ENCODE peak calls at places on chromosome 15, in seven cellular contexts. K, E, P, L, B, V and Q are unnamed samples.

GRCh38 chr15:65512189-65512588 is 5.3 kb downstream of the DPP8 start:
- DNase-seq in K (no peak), E (no peak), P (no peak), L (no peak), B (no peak), V (no peak), Q (no peak)

GRCh38 chr15:29774900-29775299 is 47.4 kb downstream of the TJP1 start:
- DNase-seq in K (no peak), E (no peak), P (no peak), L (no peak), B (no peak), V (no peak), Q (peak; percentile 31)

GRCh38 chr15:66982250-66982649 is 83.2 kb upstream of the SMAD3 start:
- DNase-seq in K (no peak), E (no peak), P (no peak), L (no peak), B (no peak), V (no peak), Q (no peak)

GRCh38 chr15:90059208-90059985 is 42.9 kb downstream of the IDH2 start:
- DNase-seq in K (peak; percentile 80), E (no peak), P (no peak), L (peak; percentile 54), B (peak; percentile 66), V (peak; percentile 98), Q (no peak)

GRCh38 chr15:85592148-85592547 is 202.6 kb downstream of the KLHL25 start:
- DNase-seq in K (no peak), E (no peak), P (no peak), L (no peak), B (peak; percentile 21), V (no peak), Q (no peak)

GRCh38 chr15:60370804-60371700 is 26.7 kb downstream of the ANXA2 start:
- DNase-seq in K (peak; percentile 48), E (no peak), P (peak; percentile 61), L (no peak), B (no peak), V (no peak), Q (no peak)

GRCh38 chr15:90071220-90071807 is 31.0 kb downstream of the IDH2 start:
- DNase-seq in K (peak; percentile 78), E (no peak), P (peak; percentile 80), L (peak; percentile 33), B (peak; percentile 76), V (peak; percentile 92), Q (no peak)

GRCh38 chr15:100201376-100202280 is 140.1 kb downstream of the ADAMTS17 start:
- DNase-seq in K (no peak), E (no peak), P (peak; percentile 38), L (no peak), B (no peak), V (peak; percentile 74), Q (no peak)

GRCh38 chr15:62931650-62932049 is 110.9 kb upstream of the TPM1 start:
- DNase-seq in K (no peak), E (no peak), P (no peak), L (no peak), B (no peak), V (no peak), Q (no peak)

GRCh38 chr15:70856884-70857546 is 3.1 kb upstream of the LARP6 start:
- DNase-seq in K (peak; percentile 62), E (no peak), P (no peak), L (no peak), B (no peak), V (no peak), Q (peak; percentile 57)

GRCh38 chr15:26073430-26074333 is 210.6 kb upstream of the ATP10A start:
- DNase-seq in K (no peak), E (no peak), P (no peak), L (no peak), B (no peak), V (no peak), Q (no peak)

GRCh38 chr15:73994912-73995622 is 551 bp downstream of the PML start:
- DNase-seq in K (no peak), E (no peak), P (peak; percentile 68), L (no peak), B (peak; percentile 28), V (peak; percentile 91), Q (no peak)

GRCh38 chr15:27897481-27897880 is 201.6 kb downstream of the OCA2 start:
- DNase-seq in K (no peak), E (no peak), P (no peak), L (no peak), B (no peak), V (no peak), Q (no peak)

GRCh38 chr15:70276401-70276800 is 178.7 kb upstream of the TLE3 start:
- DNase-seq in K (no peak), E (no peak), P (no peak), L (no peak), B (no peak), V (no peak), Q (no peak)

DNA sequence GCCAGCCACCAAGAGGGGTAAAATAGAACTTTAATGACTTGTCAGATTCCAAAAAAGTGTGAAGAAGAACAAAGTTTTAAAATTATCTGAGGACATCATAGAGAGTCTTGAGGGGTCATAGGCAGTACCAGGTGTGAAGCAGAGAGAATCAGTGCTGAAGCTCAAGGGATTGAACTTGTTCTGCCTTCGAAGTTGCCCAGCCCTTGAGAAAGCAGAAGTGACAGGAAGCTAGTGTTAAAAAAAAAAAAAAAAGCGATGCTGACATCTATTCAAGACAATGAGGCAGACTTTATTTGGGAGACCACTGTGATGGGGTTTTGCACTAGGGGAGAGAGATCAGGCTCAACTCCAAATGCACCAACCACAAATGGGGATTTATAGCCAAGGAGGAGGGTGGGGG is 21.8 kb downstream of the FBXO22 start:
- DNase-seq in K (no peak), E (no peak), P (no peak), L (no peak), B (no peak), V (no peak), Q (no peak)
- H3K27ac ChIP-seq in K (no peak overlapping the region), E (no peak overlapping the region), P (no peak overlapping the region), L (no peak overlapping the region), B (no peak overlapping the region), V (no peak overlapping the region), Q (no peak overlapping the region)

DNA sequence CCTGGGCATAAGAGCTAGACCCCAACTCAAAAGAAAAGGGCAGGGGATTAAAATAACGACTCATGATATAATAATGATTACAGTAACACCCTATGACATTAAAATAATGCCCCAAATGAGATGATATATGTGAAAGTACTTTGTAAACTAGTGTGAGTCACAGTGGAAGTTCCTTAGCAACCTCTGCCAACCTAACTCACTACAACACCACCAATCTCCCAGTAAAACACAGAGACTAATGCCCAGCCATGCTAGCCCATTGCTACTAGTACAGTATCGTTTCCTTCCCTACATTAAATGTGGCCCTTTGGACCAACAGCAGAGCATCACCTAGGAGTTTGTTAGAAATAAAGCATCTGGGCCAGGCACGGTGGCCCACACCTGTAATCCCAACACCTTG is 11.2 kb upstream of the ADAMTS7 start:
- DNase-seq in K (no peak), E (no peak), P (no peak), L (no peak), B (no peak), V (no peak), Q (no peak)
- H3K27ac ChIP-seq in K (no peak overlapping the region), E (no peak overlapping the region), P (no peak overlapping the region), L (no peak overlapping the region), B (no peak overlapping the region), V (no peak overlapping the region), Q (no peak overlapping the region)

DNA sequence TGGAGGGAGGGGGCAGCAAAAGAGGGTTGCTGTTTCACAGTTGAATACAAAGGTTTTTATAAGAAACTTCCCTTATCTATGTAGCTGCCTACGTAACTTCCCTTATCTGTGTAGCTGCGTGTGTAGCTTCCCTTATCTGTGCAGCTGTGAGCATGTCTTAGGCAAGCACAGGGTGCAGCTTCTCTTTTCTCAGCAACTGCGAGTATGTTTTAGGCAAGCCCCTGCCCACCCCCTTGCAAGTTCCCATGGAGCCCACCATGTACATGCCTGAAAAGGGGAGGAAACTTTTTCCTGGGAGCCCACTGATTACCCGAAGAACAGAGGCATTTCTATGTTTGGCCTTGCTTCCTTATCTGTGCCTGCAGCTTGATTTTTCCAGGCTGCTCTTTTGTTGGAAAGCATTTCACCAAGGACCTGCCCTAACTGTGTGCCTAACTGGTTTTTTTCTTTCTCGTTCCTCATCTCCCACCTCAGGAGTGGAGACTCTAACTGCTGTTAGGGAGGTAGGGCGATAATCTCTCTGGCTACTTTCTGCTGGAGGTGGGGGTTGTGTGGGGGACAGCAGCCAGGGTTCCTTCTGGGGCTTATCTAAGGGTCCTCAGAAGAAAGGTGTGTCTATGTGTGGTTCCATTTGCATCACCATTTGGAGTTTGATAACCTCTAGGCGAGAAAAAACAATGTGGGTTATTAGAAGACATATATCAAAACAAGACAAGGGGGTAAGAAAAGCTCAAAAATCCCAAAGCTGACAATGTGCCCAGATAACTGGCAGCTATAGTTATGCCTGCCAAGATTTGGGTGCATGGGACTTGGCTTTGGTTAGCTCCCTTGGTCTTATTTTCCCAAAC is 26.0 kb downstream of the SORD start:
- DNase-seq in K (no peak), E (no peak), P (no peak), L (peak; percentile 3), B (no peak), V (peak; percentile 84), Q (no peak)
- H3K27ac ChIP-seq in K (peak overlapping the region; percentile 28), E (no peak overlapping the region), P (no peak overlapping the region), L (no peak overlapping the region), B (no peak overlapping the region), V (peak overlapping the region; percentile 78), Q (no peak overlapping the region)

GRCh38 chr15:101498076-101498730 is 8.7 kb upstream of the PCSK6 start:
- DNase-seq in K (no peak), E (no peak), P (no peak), L (no peak), B (no peak), V (no peak), Q (no peak)

GRCh38 chr15:101501703-101502373 is 12.3 kb upstream of the PCSK6 start:
- DNase-seq in K (no peak), E (peak; percentile 30), P (peak; percentile 53), L (no peak), B (peak; percentile 87), V (peak; percentile 81), Q (no peak)

GRCh38 chr15:101500865-101501551 is 11.5 kb upstream of the PCSK6 start:
- DNase-seq in K (no peak), E (no peak), P (no peak), L (no peak), B (no peak), V (no peak), Q (no peak)

GRCh38 chr15:101498731-101499480 is 9.4 kb upstream of the PCSK6 start:
- DNase-seq in K (no peak), E (no peak), P (no peak), L (no peak), B (no peak), V (no peak), Q (no peak)

DNA sequence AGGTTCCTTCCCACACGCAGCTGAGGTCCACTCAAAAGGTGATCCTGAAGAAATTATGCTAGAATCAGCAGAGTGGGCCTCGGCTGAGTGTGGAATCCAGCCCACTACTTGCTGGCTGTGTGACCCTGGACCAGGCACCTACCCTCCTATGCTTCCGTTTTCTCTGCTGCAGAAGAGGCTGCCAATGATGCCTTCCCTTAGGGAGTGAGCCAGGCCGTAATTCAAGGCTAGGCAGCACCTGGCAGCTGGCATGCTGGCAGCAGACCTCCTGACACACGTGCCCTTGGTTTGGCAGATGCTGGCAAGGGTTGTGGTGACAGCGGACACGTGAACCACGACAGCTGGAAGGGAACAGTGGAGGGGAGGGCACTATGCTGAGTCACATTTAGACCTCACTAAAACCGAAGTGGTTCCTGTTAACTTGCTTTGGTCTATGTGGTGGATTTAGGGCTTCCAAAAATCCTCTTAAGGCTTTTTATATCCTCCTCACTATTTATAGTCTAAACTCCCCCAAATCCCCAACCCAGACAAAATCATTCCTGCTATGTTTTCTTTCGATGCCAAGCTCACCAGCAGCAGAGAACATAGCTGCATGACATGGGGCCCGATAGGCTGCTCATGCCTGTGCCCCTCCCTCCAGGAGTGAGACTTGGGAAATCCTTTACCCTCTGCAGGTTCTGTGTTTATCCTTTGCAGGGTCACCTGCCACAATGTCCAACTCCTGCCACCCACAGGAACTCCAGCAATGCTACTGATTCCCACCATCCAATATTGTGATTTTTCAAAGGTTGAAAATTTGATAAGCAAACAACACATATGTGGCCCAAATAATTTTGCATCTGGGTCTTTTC is 10.6 kb upstream of the PCSK6 start:
- DNase-seq in K (peak; percentile 77), E (no peak), P (no peak), L (no peak), B (no peak), V (peak; percentile 84), Q (no peak)
- H3K27ac ChIP-seq in K (peak overlapping the region; percentile 84), E (no peak overlapping the region), P (no peak overlapping the region), L (no peak overlapping the region), B (no peak overlapping the region), V (no peak overlapping the region), Q (no peak overlapping the region)